ENCODE peak calls at places on chromosomes 16 and 17, in seven cellular contexts. One of them, this sample, is unnamed.

GRCh38 chr17:41907185-41907556 is 11.6 kb downstream of the ACLY start:
- DNase-seq in ELR: peak; percentile 55
- DNase-seq in head of caudate nucleus: no peak
- DNase-seq in hypothalamus: no peak
- DNase-seq in stimulated activated CD8-positive, alpha-beta memory T cell treated with anti-CD3 and anti-CD28 coated beads, Interleukin-15, amount 100 ng/mL, for 24 hours: no peak
- DNase-seq in D341Med: peak; percentile 83
- DNase-seq in stimulated activated naive CD4-positive, alpha-beta T cell: no peak
- DNase-seq in this sample: no peak

GRCh38 chr16:85300451-85300968 is 188.2 kb upstream of the CIBAR2 start:
- DNase-seq in stimulated activated CD8-positive, alpha-beta memory T cell treated with anti-CD3 and anti-CD28 coated beads, Interleukin-15, amount 100 ng/mL, for 24 hours: no peak
- DNase-seq in ELR: no peak
- DNase-seq in stimulated activated naive CD4-positive, alpha-beta T cell: no peak
- DNase-seq in head of caudate nucleus: no peak
- DNase-seq in D341Med: no peak
- DNase-seq in hypothalamus: no peak
- DNase-seq in this sample: no peak

GRCh38 chr16:21703589-21704174 is 39.9 kb downstream of the OTOA start:
- DNase-seq in ELR: no peak
- DNase-seq in D341Med: no peak
- DNase-seq in stimulated activated naive CD4-positive, alpha-beta T cell: no peak
- DNase-seq in stimulated activated CD8-positive, alpha-beta memory T cell treated with anti-CD3 and anti-CD28 coated beads, Interleukin-15, amount 100 ng/mL, for 24 hours: no peak
- DNase-seq in hypothalamus: no peak
- DNase-seq in head of caudate nucleus: no peak
- DNase-seq in this sample: no peak

GRCh38 chr16:982152-983043 is 828 bp downstream of the SOX8 start:
- DNase-seq in head of caudate nucleus: no peak
- DNase-seq in stimulated activated naive CD4-positive, alpha-beta T cell: no peak
- DNase-seq in hypothalamus: no peak
- DNase-seq in D341Med: no peak
- DNase-seq in ELR: no peak
- DNase-seq in stimulated activated CD8-positive, alpha-beta memory T cell treated with anti-CD3 and anti-CD28 coated beads, Interleukin-15, amount 100 ng/mL, for 24 hours: no peak
- DNase-seq in this sample: no peak

GRCh38 chr17:55463600-55463999 is 42.0 kb upstream of the MMD start:
- DNase-seq in hypothalamus: no peak
- DNase-seq in head of caudate nucleus: no peak
- DNase-seq in ELR: no peak
- DNase-seq in stimulated activated CD8-positive, alpha-beta memory T cell treated with anti-CD3 and anti-CD28 coated beads, Interleukin-15, amount 100 ng/mL, for 24 hours: no peak
- DNase-seq in stimulated activated naive CD4-positive, alpha-beta T cell: no peak
- DNase-seq in D341Med: no peak
- DNase-seq in this sample: no peak

GRCh38 chr16:54283735-54284318 is 2.8 kb downstream of the IRX3 start:
- DNase-seq in stimulated activated CD8-positive, alpha-beta memory T cell treated with anti-CD3 and anti-CD28 coated beads, Interleukin-15, amount 100 ng/mL, for 24 hours: no peak
- DNase-seq in head of caudate nucleus: no peak
- DNase-seq in D341Med: peak; percentile 36
- DNase-seq in stimulated activated naive CD4-positive, alpha-beta T cell: no peak
- DNase-seq in hypothalamus: no peak
- DNase-seq in ELR: no peak
- DNase-seq in this sample: no peak

GRCh38 chr17:79659376-79659775 is 48.5 kb upstream of the RBFOX3 start:
- DNase-seq in stimulated activated CD8-positive, alpha-beta memory T cell treated with anti-CD3 and anti-CD28 coated beads, Interleukin-15, amount 100 ng/mL, for 24 hours: no peak
- DNase-seq in stimulated activated naive CD4-positive, alpha-beta T cell: no peak
- DNase-seq in D341Med: no peak
- DNase-seq in hypothalamus: no peak
- DNase-seq in head of caudate nucleus: no peak
- DNase-seq in ELR: no peak
- DNase-seq in this sample: no peak

GRCh38 chr16:46519063-46519462 is 102.1 kb downstream of the SHCBP1 start:
- DNase-seq in stimulated activated CD8-positive, alpha-beta memory T cell treated with anti-CD3 and anti-CD28 coated beads, Interleukin-15, amount 100 ng/mL, for 24 hours: no peak
- DNase-seq in ELR: no peak
- DNase-seq in head of caudate nucleus: no peak
- DNase-seq in hypothalamus: no peak
- DNase-seq in D341Med: no peak
- DNase-seq in stimulated activated naive CD4-positive, alpha-beta T cell: no peak
- DNase-seq in this sample: no peak

GRCh38 chr16:88570691-88571092 is 489 bp downstream of the ZC3H18 start:
- DNase-seq in D341Med: no peak
- DNase-seq in hypothalamus: no peak
- DNase-seq in ELR: peak; percentile 54
- DNase-seq in head of caudate nucleus: peak; percentile 57
- DNase-seq in stimulated activated naive CD4-positive, alpha-beta T cell: peak; percentile 24
- DNase-seq in stimulated activated CD8-positive, alpha-beta memory T cell treated with anti-CD3 and anti-CD28 coated beads, Interleukin-15, amount 100 ng/mL, for 24 hours: peak; percentile 13
- DNase-seq in this sample: no peak

GRCh38 chr17:28744104-28744801 is 442 bp downstream of the TRAF4 start:
- DNase-seq in stimulated activated CD8-positive, alpha-beta memory T cell treated with anti-CD3 and anti-CD28 coated beads, Interleukin-15, amount 100 ng/mL, for 24 hours: peak; percentile 60
- DNase-seq in D341Med: peak; percentile 89
- DNase-seq in head of caudate nucleus: peak; percentile 66
- DNase-seq in ELR: peak; percentile 60
- DNase-seq in stimulated activated naive CD4-positive, alpha-beta T cell: peak; percentile 42
- DNase-seq in hypothalamus: peak; percentile 35
- DNase-seq in this sample: no peak

GRCh38 chr16:52906271-52906670 is 146.4 kb downstream of the CHD9NB start:
- DNase-seq in stimulated activated naive CD4-positive, alpha-beta T cell: no peak
- DNase-seq in head of caudate nucleus: no peak
- DNase-seq in hypothalamus: no peak
- DNase-seq in ELR: no peak
- DNase-seq in D341Med: no peak
- DNase-seq in stimulated activated CD8-positive, alpha-beta memory T cell treated with anti-CD3 and anti-CD28 coated beads, Interleukin-15, amount 100 ng/mL, for 24 hours: no peak
- DNase-seq in this sample: no peak

GRCh38 chr17:79520134-79520892 is 90.5 kb downstream of the RBFOX3 start:
- DNase-seq in D341Med: no peak
- DNase-seq in stimulated activated naive CD4-positive, alpha-beta T cell: no peak
- DNase-seq in hypothalamus: no peak
- DNase-seq in stimulated activated CD8-positive, alpha-beta memory T cell treated with anti-CD3 and anti-CD28 coated beads, Interleukin-15, amount 100 ng/mL, for 24 hours: no peak
- DNase-seq in head of caudate nucleus: no peak
- DNase-seq in ELR: no peak
- DNase-seq in this sample: no peak

GRCh38 chr17:35084987-35085386 is 21.5 kb upstream of the RFFL start:
- DNase-seq in stimulated activated naive CD4-positive, alpha-beta T cell: no peak
- DNase-seq in head of caudate nucleus: no peak
- DNase-seq in ELR: peak; percentile 95
- DNase-seq in stimulated activated CD8-positive, alpha-beta memory T cell treated with anti-CD3 and anti-CD28 coated beads, Interleukin-15, amount 100 ng/mL, for 24 hours: no peak
- DNase-seq in hypothalamus: no peak
- DNase-seq in D341Med: no peak
- DNase-seq in this sample: no peak